ENCODE peak calls at places on chromosomes 6 and 20, in five cellular contexts. One of them, this sample, is unnamed.

GRCh38 chr6:166382933-166383816 is at the start of gene MPC1:
- DNase-seq in colonic mucosa: peak; percentile 97
- DNase-seq in pancreas: peak; percentile 95
- DNase-seq in heart left ventricle: peak; percentile 98
- DNase-seq in fibroblast of lung: peak; percentile 96
- DNase-seq in this sample: peak; percentile 92

GRCh38 chr20:33306807-33307206 is 23.8 kb downstream of the BPIFB1 start:
- DNase-seq in colonic mucosa: no peak
- DNase-seq in pancreas: no peak
- DNase-seq in heart left ventricle: no peak
- DNase-seq in fibroblast of lung: no peak
- DNase-seq in this sample: no peak

GRCh38 chr6:56385981-56386593 is 138.7 kb upstream of the COL21A1 start:
- DNase-seq in colonic mucosa: no peak
- DNase-seq in pancreas: no peak
- DNase-seq in heart left ventricle: no peak
- DNase-seq in fibroblast of lung: no peak
- DNase-seq in this sample: no peak

GRCh38 chr6:11142296-11143027 is 30.9 kb upstream of the ERVFRD-1 start:
- DNase-seq in colonic mucosa: no peak
- DNase-seq in pancreas: no peak
- DNase-seq in heart left ventricle: no peak
- DNase-seq in fibroblast of lung: no peak
- DNase-seq in this sample: no peak

GRCh38 chr20:17499041-17499440 is 32.1 kb downstream of the BFSP1 start:
- DNase-seq in colonic mucosa: no peak
- DNase-seq in pancreas: no peak
- DNase-seq in heart left ventricle: no peak
- DNase-seq in fibroblast of lung: peak; percentile 28
- DNase-seq in this sample: no peak

GRCh38 chr6:56595490-56596122 is 47.1 kb downstream of the DST start:
- DNase-seq in colonic mucosa: peak; percentile 41
- DNase-seq in pancreas: no peak
- DNase-seq in heart left ventricle: no peak
- DNase-seq in fibroblast of lung: peak; percentile 54
- DNase-seq in this sample: peak; percentile 70

GRCh38 chr6:97113170-97113569 is 169.8 kb downstream of the MMS22L start:
- DNase-seq in colonic mucosa: no peak
- DNase-seq in pancreas: no peak
- DNase-seq in heart left ventricle: no peak
- DNase-seq in fibroblast of lung: no peak
- DNase-seq in this sample: no peak

GRCh38 chr6:76441850-76442249 is 369.4 kb upstream of the IMPG1 start:
- DNase-seq in colonic mucosa: no peak
- DNase-seq in pancreas: no peak
- DNase-seq in heart left ventricle: no peak
- DNase-seq in fibroblast of lung: no peak
- DNase-seq in this sample: no peak

GRCh38 chr6:44002591-44003344 is 124.5 kb downstream of the MRPL14 start:
- DNase-seq in colonic mucosa: peak; percentile 75
- DNase-seq in pancreas: peak; percentile 57
- DNase-seq in heart left ventricle: peak; percentile 76
- DNase-seq in fibroblast of lung: peak; percentile 59
- DNase-seq in this sample: peak; percentile 31

DNA sequence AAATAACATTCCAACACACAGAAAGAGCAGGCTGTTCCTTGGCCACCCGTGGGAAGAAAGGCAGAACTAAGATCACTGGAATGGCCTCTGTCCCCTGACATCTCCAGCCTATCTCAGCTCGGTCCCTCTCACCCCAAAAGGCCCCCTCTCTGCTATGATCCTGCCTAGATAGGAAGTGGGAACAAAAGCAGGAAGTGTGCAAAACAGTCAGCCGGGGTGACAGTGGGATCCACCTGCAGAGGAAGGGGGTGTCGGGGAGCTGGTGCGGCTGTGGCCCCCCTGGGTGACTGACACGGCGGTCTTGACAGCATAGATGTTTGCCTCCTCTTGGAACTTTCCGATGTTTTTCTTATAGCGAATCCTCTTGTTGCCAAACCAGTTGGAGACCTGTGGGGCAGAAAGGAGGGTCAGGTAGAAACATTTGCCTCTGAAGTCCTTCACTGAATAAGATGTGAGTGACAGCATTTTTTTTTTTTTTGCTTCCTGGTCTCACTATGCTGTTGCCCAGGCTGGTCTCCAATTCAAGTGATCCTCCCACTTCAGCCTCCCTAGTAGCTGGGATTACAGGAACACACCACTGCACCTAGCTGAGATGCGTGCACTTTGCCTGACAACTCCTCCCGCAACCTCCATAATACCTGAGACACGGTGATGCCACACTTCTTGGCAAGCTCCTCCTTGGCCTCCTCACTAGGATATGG is 2.8 kb downstream of the PBX2 start:
- DNase-seq in colonic mucosa: no peak
- DNase-seq in pancreas: no peak
- DNase-seq in heart left ventricle: no peak
- DNase-seq in fibroblast of lung: no peak
- DNase-seq in this sample: no peak
- H3K4me1 ChIP-seq in colonic mucosa: no peaks in the 10 kb centered on the region
- H3K4me1 ChIP-seq in pancreas: no peaks in the 10 kb centered on the region
- H3K4me1 ChIP-seq in heart left ventricle: peaks cover 4% of the 10 kb centered on the region
- H3K4me1 ChIP-seq in fibroblast of lung: peaks cover 6% of the 10 kb centered on the region
- H3K4me1 ChIP-seq in this sample: peaks cover 56% of the 10 kb centered on the region

GRCh38 chr20:4099905-4100675 is 84.7 kb upstream of the RNF24 start:
- DNase-seq in colonic mucosa: no peak
- DNase-seq in pancreas: no peak
- DNase-seq in heart left ventricle: no peak
- DNase-seq in fibroblast of lung: no peak
- DNase-seq in this sample: no peak
- H3K27ac ChIP-seq in colonic mucosa: no peak overlapping the region
- H3K27ac ChIP-seq in pancreas: no peak overlapping the region
- H3K27ac ChIP-seq in heart left ventricle: no peak overlapping the region
- H3K27ac ChIP-seq in fibroblast of lung: no peak overlapping the region
- H3K27ac ChIP-seq in this sample: no peak overlapping the region

GRCh38 chr6:160678744-160679401 is 14.8 kb upstream of the LPA start:
- DNase-seq in colonic mucosa: no peak
- DNase-seq in pancreas: peak; percentile 21
- DNase-seq in heart left ventricle: no peak
- DNase-seq in fibroblast of lung: no peak
- DNase-seq in this sample: no peak

GRCh38 chr6:160678230-160678629 is 14.2 kb upstream of the LPA start:
- DNase-seq in colonic mucosa: no peak
- DNase-seq in pancreas: no peak
- DNase-seq in heart left ventricle: no peak
- DNase-seq in fibroblast of lung: no peak
- DNase-seq in this sample: no peak

DNA sequence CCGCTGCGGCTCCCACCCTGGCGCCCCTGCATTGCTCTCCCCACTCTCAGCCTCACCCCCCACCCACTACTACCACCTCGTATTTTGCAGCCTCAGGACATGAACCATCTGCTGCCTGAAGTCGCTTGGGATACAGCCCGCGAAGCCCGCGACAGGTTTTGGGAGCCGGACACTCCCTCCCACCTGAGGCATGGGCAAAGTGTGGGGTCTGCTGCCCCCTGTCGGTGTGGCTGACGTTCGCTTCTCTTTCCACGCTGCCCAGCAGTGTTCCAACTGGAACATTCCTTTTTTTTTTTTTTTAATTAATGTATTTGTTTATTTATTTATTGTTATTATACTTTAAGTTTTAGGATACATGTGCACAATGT is 15.3 kb upstream of the LPA start:
- DNase-seq in colonic mucosa: no peak
- DNase-seq in pancreas: peak; percentile 56
- DNase-seq in heart left ventricle: no peak
- DNase-seq in fibroblast of lung: no peak
- DNase-seq in this sample: no peak
- H3K4me3 ChIP-seq in colonic mucosa: no peak overlapping the region
- H3K4me3 ChIP-seq in pancreas: peak overlapping the region; percentile 47
- H3K4me3 ChIP-seq in heart left ventricle: no peak overlapping the region
- H3K4me3 ChIP-seq in fibroblast of lung: no peak overlapping the region
- H3K4me3 ChIP-seq in this sample: no peak overlapping the region

GRCh38 chr6:139164001-139164400 is 29.1 kb downstream of the HECA start:
- DNase-seq in colonic mucosa: no peak
- DNase-seq in pancreas: no peak
- DNase-seq in heart left ventricle: no peak
- DNase-seq in fibroblast of lung: no peak
- DNase-seq in this sample: no peak

GRCh38 chr6:139165324-139165723 is 30.4 kb downstream of the HECA start:
- DNase-seq in colonic mucosa: no peak
- DNase-seq in pancreas: no peak
- DNase-seq in heart left ventricle: no peak
- DNase-seq in fibroblast of lung: no peak
- DNase-seq in this sample: no peak

GRCh38 chr6:139159016-139159415 is 24.1 kb downstream of the HECA start:
- DNase-seq in colonic mucosa: no peak
- DNase-seq in pancreas: no peak
- DNase-seq in heart left ventricle: no peak
- DNase-seq in fibroblast of lung: peak; percentile 38
- DNase-seq in this sample: no peak

GRCh38 chr6:139161169-139161568 is 26.3 kb downstream of the HECA start:
- DNase-seq in colonic mucosa: no peak
- DNase-seq in pancreas: no peak
- DNase-seq in heart left ventricle: no peak
- DNase-seq in fibroblast of lung: peak; percentile 74
- DNase-seq in this sample: peak; percentile 81

GRCh38 chr6:139161817-139162284 is 27.0 kb downstream of the HECA start:
- DNase-seq in colonic mucosa: no peak
- DNase-seq in pancreas: no peak
- DNase-seq in heart left ventricle: no peak
- DNase-seq in fibroblast of lung: peak; percentile 19
- DNase-seq in this sample: peak; percentile 57
- H3K4me1 ChIP-seq in colonic mucosa: peaks cover 5% of the 10 kb centered on the region
- H3K4me1 ChIP-seq in pancreas: no peaks in the 10 kb centered on the region
- H3K4me1 ChIP-seq in heart left ventricle: peaks cover 23% of the 10 kb centered on the region
- H3K4me1 ChIP-seq in fibroblast of lung: no peaks in the 10 kb centered on the region
- H3K4me1 ChIP-seq in this sample: peaks cover 83% of the 10 kb centered on the region

GRCh38 chr20:10910535-10911239 is 236.9 kb upstream of the JAG1 start:
- DNase-seq in colonic mucosa: no peak
- DNase-seq in pancreas: peak; percentile 51
- DNase-seq in heart left ventricle: no peak
- DNase-seq in fibroblast of lung: peak; percentile 54
- DNase-seq in this sample: no peak
- H3K27ac ChIP-seq in colonic mucosa: no peak overlapping the region
- H3K27ac ChIP-seq in pancreas: peak overlapping the region; percentile 39
- H3K27ac ChIP-seq in heart left ventricle: peak overlapping the region; percentile 54
- H3K27ac ChIP-seq in fibroblast of lung: no peak overlapping the region
- H3K27ac ChIP-seq in this sample: no peak overlapping the region

GRCh38 chr20:37903317-37904007 is 535 bp downstream of the VSTM2L start:
- DNase-seq in colonic mucosa: no peak
- DNase-seq in pancreas: no peak
- DNase-seq in heart left ventricle: no peak
- DNase-seq in fibroblast of lung: no peak
- DNase-seq in this sample: no peak
- H3K4me3 ChIP-seq in colonic mucosa: peak overlapping the region; percentile 30
- H3K4me3 ChIP-seq in pancreas: peak overlapping the region; percentile 26
- H3K4me3 ChIP-seq in heart left ventricle: peak overlapping the region; percentile 48
- H3K4me3 ChIP-seq in fibroblast of lung: no peak overlapping the region
- H3K4me3 ChIP-seq in this sample: no peak overlapping the region